ENCODE peak calls at places on chromosomes 3 and 15, in seven cellular contexts. One of them, this sample, is unnamed. For H3K27me3, the result is how much of the 10 kb centered on the place peaks cover.

GRCh38 chr15:64961013-64961412 is 28.7 kb downstream of the SPG21 start:
- DNase-seq in CD4-positive, CD25-positive, alpha-beta regulatory T cell: no peak
- DNase-seq in neural progenitor cell: no peak
- DNase-seq in upper lobe of right lung: no peak
- DNase-seq in uterus: no peak
- DNase-seq in left ventricle myocardium inferior: no peak
- DNase-seq in AG04450: no peak
- DNase-seq in this sample: no peak

GRCh38 chr15:74193905-74194304 is 8.7 kb downstream of the STRA6 start:
- DNase-seq in CD4-positive, CD25-positive, alpha-beta regulatory T cell: no peak
- DNase-seq in AG04450: no peak
- DNase-seq in upper lobe of right lung: no peak
- DNase-seq in uterus: no peak
- DNase-seq in left ventricle myocardium inferior: no peak
- DNase-seq in neural progenitor cell: no peak
- DNase-seq in this sample: no peak

GRCh38 chr3:73094127-73094526 is 32.7 kb downstream of the EBLN2 start:
- DNase-seq in AG04450: no peak
- DNase-seq in uterus: no peak
- DNase-seq in left ventricle myocardium inferior: no peak
- DNase-seq in upper lobe of right lung: no peak
- DNase-seq in CD4-positive, CD25-positive, alpha-beta regulatory T cell: peak
- DNase-seq in neural progenitor cell: no peak
- DNase-seq in this sample: no peak

GRCh38 chr3:481680-482079 is 285.1 kb downstream of the CHL1 start:
- DNase-seq in neural progenitor cell: no peak
- DNase-seq in AG04450: no peak
- DNase-seq in uterus: no peak
- DNase-seq in CD4-positive, CD25-positive, alpha-beta regulatory T cell: no peak
- DNase-seq in left ventricle myocardium inferior: no peak
- DNase-seq in upper lobe of right lung: no peak
- DNase-seq in this sample: no peak

GRCh38 chr15:88629071-88629470 is 7.9 kb downstream of the AEN start:
- DNase-seq in upper lobe of right lung: no peak
- DNase-seq in uterus: no peak
- DNase-seq in left ventricle myocardium inferior: no peak
- DNase-seq in AG04450: no peak
- DNase-seq in CD4-positive, CD25-positive, alpha-beta regulatory T cell: no peak
- DNase-seq in neural progenitor cell: no peak
- DNase-seq in this sample: no peak

GRCh38 chr3:16147226-16147625 is 27.3 kb upstream of the GALNT15 start:
- DNase-seq in upper lobe of right lung: no peak
- DNase-seq in left ventricle myocardium inferior: no peak
- DNase-seq in neural progenitor cell: no peak
- DNase-seq in CD4-positive, CD25-positive, alpha-beta regulatory T cell: peak
- DNase-seq in uterus: no peak
- DNase-seq in AG04450: no peak
- DNase-seq in this sample: no peak

GRCh38 chr3:18369561-18370185 is 55.5 kb downstream of the SATB1 start:
- DNase-seq in AG04450: no peak
- DNase-seq in upper lobe of right lung: no peak
- DNase-seq in neural progenitor cell: no peak
- DNase-seq in left ventricle myocardium inferior: no peak
- DNase-seq in CD4-positive, CD25-positive, alpha-beta regulatory T cell: no peak
- DNase-seq in uterus: no peak
- DNase-seq in this sample: no peak

GRCh38 chr3:112376413-112376812 is 43.5 kb downstream of the CD200 start:
- DNase-seq in left ventricle myocardium inferior: no peak
- DNase-seq in upper lobe of right lung: no peak
- DNase-seq in uterus: no peak
- DNase-seq in CD4-positive, CD25-positive, alpha-beta regulatory T cell: no peak
- DNase-seq in neural progenitor cell: no peak
- DNase-seq in AG04450: no peak
- DNase-seq in this sample: no peak

GRCh38 chr3:116069024-116069423 is 376.3 kb downstream of the LSAMP start:
- DNase-seq in neural progenitor cell: no peak
- DNase-seq in CD4-positive, CD25-positive, alpha-beta regulatory T cell: no peak
- DNase-seq in left ventricle myocardium inferior: no peak
- DNase-seq in upper lobe of right lung: no peak
- DNase-seq in uterus: no peak
- DNase-seq in AG04450: no peak
- DNase-seq in this sample: no peak

GRCh38 chr3:168054447-168054846 is 41.3 kb downstream of the GOLIM4 start:
- DNase-seq in neural progenitor cell: no peak
- DNase-seq in upper lobe of right lung: no peak
- DNase-seq in left ventricle myocardium inferior: no peak
- DNase-seq in uterus: no peak
- DNase-seq in CD4-positive, CD25-positive, alpha-beta regulatory T cell: no peak
- DNase-seq in AG04450: no peak
- DNase-seq in this sample: no peak

GRCh38 chr3:178835033-178835432 is 236.6 kb downstream of the ZMAT3 start:
- DNase-seq in left ventricle myocardium inferior: no peak
- DNase-seq in AG04450: no peak
- DNase-seq in neural progenitor cell: no peak
- DNase-seq in upper lobe of right lung: no peak
- DNase-seq in uterus: no peak
- DNase-seq in CD4-positive, CD25-positive, alpha-beta regulatory T cell: no peak
- DNase-seq in this sample: no peak

GRCh38 chr15:100140527-100141303 is 201.1 kb downstream of the ADAMTS17 start:
- DNase-seq in uterus: no peak
- DNase-seq in upper lobe of right lung: no peak
- DNase-seq in left ventricle myocardium inferior: no peak
- DNase-seq in neural progenitor cell: no peak
- DNase-seq in CD4-positive, CD25-positive, alpha-beta regulatory T cell: no peak
- DNase-seq in AG04450: no peak
- DNase-seq in this sample: no peak

GRCh38 chr3:14546041-14546440 is 5.9 kb upstream of the GRIP2 start:
- DNase-seq in neural progenitor cell: no peak
- DNase-seq in uterus: no peak
- DNase-seq in CD4-positive, CD25-positive, alpha-beta regulatory T cell: no peak
- DNase-seq in AG04450: no peak
- DNase-seq in left ventricle myocardium inferior: no peak
- DNase-seq in upper lobe of right lung: no peak
- DNase-seq in this sample: no peak

GRCh38 chr15:62503451-62503850 is 338.4 kb upstream of the C2CD4B start:
- DNase-seq in uterus: no peak
- DNase-seq in AG04450: no peak
- DNase-seq in upper lobe of right lung: no peak
- DNase-seq in neural progenitor cell: no peak
- DNase-seq in left ventricle myocardium inferior: no peak
- DNase-seq in CD4-positive, CD25-positive, alpha-beta regulatory T cell: no peak
- DNase-seq in this sample: peak

GRCh38 chr3:43194490-43195115 is 88.7 kb upstream of the POMGNT2 start:
- DNase-seq in uterus: no peak
- DNase-seq in neural progenitor cell: no peak
- DNase-seq in AG04450: no peak
- DNase-seq in left ventricle myocardium inferior: no peak
- DNase-seq in CD4-positive, CD25-positive, alpha-beta regulatory T cell: peak
- DNase-seq in upper lobe of right lung: no peak
- DNase-seq in this sample: no peak

GRCh38 chr3:187738400-187739124 is 6.7 kb downstream of the BCL6 start:
- DNase-seq in AG04450: peak
- DNase-seq in uterus: peak
- DNase-seq in neural progenitor cell: peak
- DNase-seq in left ventricle myocardium inferior: peak
- DNase-seq in CD4-positive, CD25-positive, alpha-beta regulatory T cell: peak
- DNase-seq in upper lobe of right lung: peak
- DNase-seq in this sample: peak

GRCh38 chr3:108035751-108036150 is 55.1 kb downstream of the CD47 start:
- DNase-seq in neural progenitor cell: no peak
- DNase-seq in CD4-positive, CD25-positive, alpha-beta regulatory T cell: no peak
- DNase-seq in uterus: no peak
- DNase-seq in upper lobe of right lung: no peak
- DNase-seq in left ventricle myocardium inferior: no peak
- DNase-seq in AG04450: no peak
- DNase-seq in this sample: no peak

GRCh38 chr3:111081008-111081545 is 9.5 kb downstream of the NECTIN3 start:
- DNase-seq in uterus: no peak
- DNase-seq in upper lobe of right lung: no peak
- DNase-seq in left ventricle myocardium inferior: no peak
- DNase-seq in CD4-positive, CD25-positive, alpha-beta regulatory T cell: no peak
- DNase-seq in AG04450: no peak
- DNase-seq in neural progenitor cell: no peak
- DNase-seq in this sample: no peak

GRCh38 chr3:72997421-72997961 is 880 bp downstream of the PPP4R2 start:
- DNase-seq in uterus: no peak
- DNase-seq in left ventricle myocardium inferior: no peak
- DNase-seq in upper lobe of right lung: no peak
- DNase-seq in CD4-positive, CD25-positive, alpha-beta regulatory T cell: peak
- DNase-seq in neural progenitor cell: peak
- DNase-seq in AG04450: no peak
- DNase-seq in this sample: peak

GRCh38 chr15:85583404-85584390 is 203.3 kb downstream of the AKAP13 start:
- DNase-seq in neural progenitor cell: peak
- DNase-seq in left ventricle myocardium inferior: peak
- DNase-seq in AG04450: no peak
- DNase-seq in upper lobe of right lung: peak
- DNase-seq in uterus: no peak
- DNase-seq in CD4-positive, CD25-positive, alpha-beta regulatory T cell: peak
- DNase-seq in this sample: no peak

GRCh38 chr15:99185731-99186130 is 63.6 kb downstream of the TTC23 start:
- DNase-seq in left ventricle myocardium inferior: no peak
- DNase-seq in AG04450: no peak
- DNase-seq in uterus: no peak
- DNase-seq in neural progenitor cell: no peak
- DNase-seq in upper lobe of right lung: no peak
- DNase-seq in CD4-positive, CD25-positive, alpha-beta regulatory T cell: no peak
- DNase-seq in this sample: no peak

GRCh38 chr3:194879126-194879887 is 193.6 kb downstream of the FAM43A start:
- DNase-seq in upper lobe of right lung: no peak
- DNase-seq in left ventricle myocardium inferior: no peak
- DNase-seq in AG04450: no peak
- DNase-seq in neural progenitor cell: no peak
- DNase-seq in uterus: no peak
- DNase-seq in CD4-positive, CD25-positive, alpha-beta regulatory T cell: no peak
- DNase-seq in this sample: no peak

GRCh38 chr15:40841741-40842140 is 2.1 kb upstream of the SPINT1 start:
- DNase-seq in left ventricle myocardium inferior: no peak
- DNase-seq in neural progenitor cell: no peak
- DNase-seq in CD4-positive, CD25-positive, alpha-beta regulatory T cell: no peak
- DNase-seq in AG04450: no peak
- DNase-seq in upper lobe of right lung: no peak
- DNase-seq in uterus: no peak
- DNase-seq in this sample: no peak

GRCh38 chr15:82943176-82943575 is 9.3 kb downstream of the HOMER2 start:
- DNase-seq in AG04450: no peak
- DNase-seq in CD4-positive, CD25-positive, alpha-beta regulatory T cell: no peak
- DNase-seq in uterus: no peak
- DNase-seq in upper lobe of right lung: no peak
- DNase-seq in neural progenitor cell: no peak
- DNase-seq in left ventricle myocardium inferior: no peak
- DNase-seq in this sample: no peak

GRCh38 chr3:12363397-12364195 is 74.7 kb downstream of the PPARG start:
- DNase-seq in CD4-positive, CD25-positive, alpha-beta regulatory T cell: no peak
- DNase-seq in uterus: no peak
- DNase-seq in left ventricle myocardium inferior: no peak
- DNase-seq in neural progenitor cell: no peak
- DNase-seq in AG04450: no peak
- DNase-seq in upper lobe of right lung: no peak
- DNase-seq in this sample: no peak

GRCh38 chr3:127221062-127222035 is 28.4 kb downstream of the PRR23E start:
- DNase-seq in left ventricle myocardium inferior: no peak
- DNase-seq in CD4-positive, CD25-positive, alpha-beta regulatory T cell: no peak
- DNase-seq in neural progenitor cell: no peak
- DNase-seq in uterus: no peak
- DNase-seq in AG04450: no peak
- DNase-seq in upper lobe of right lung: no peak
- DNase-seq in this sample: no peak

GRCh38 chr15:26551473-26551872 is 221.4 kb downstream of the GABRB3 start:
- DNase-seq in upper lobe of right lung: no peak
- DNase-seq in neural progenitor cell: no peak
- DNase-seq in AG04450: no peak
- DNase-seq in left ventricle myocardium inferior: no peak
- DNase-seq in uterus: no peak
- DNase-seq in CD4-positive, CD25-positive, alpha-beta regulatory T cell: no peak
- DNase-seq in this sample: no peak
- H3K4me3 ChIP-seq in upper lobe of right lung: no peak
- H3K4me3 ChIP-seq in neural progenitor cell: no peak
- H3K4me3 ChIP-seq in AG04450: no peak
- H3K4me3 ChIP-seq in left ventricle myocardium inferior: no peak
- H3K4me3 ChIP-seq in uterus: no peak
- H3K4me3 ChIP-seq in CD4-positive, CD25-positive, alpha-beta regulatory T cell: no peak
- H3K4me3 ChIP-seq in this sample: no peak

DNA sequence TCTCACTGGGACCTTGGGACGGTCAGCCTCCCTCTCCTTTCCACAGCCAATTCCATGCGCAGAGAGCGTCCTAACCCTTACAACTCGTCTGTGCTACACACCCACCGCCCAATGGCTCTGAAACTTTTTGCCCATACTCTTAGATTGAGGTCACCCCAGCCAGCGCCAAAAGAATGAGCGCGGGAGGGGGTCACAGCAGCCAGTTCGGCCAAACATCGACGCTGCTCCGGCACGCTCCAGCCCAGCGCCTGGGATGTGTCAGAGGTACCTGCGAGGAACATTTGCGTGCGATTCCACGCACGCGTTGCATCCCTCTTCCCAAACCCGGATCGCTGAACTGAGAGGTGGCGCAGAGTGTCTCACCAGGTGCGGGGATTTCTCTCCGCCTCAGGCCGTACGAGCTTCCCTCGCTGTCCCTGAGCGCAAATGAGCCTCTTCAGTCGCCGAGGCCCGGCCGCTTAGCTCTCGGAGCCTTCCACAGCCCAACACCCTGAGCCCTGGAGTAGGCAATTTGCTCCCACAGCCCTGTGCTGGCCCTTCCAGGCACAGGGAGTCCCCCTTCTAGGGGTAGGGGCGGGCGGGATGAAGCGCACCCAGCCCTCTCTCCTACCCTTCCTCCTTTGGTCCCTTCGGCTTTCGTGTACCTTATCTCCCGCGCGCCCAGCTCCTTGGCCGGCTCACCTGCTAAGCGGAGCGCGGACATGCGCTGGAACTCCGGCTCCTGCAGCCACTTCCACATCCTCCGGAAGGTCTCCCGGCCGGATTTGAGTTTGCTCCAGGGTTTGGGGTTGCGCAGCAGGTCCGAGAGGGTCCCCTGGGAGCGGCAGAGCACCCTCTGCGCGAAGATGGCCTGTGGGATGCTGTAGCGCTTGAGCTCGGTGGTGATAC is 1.8 kb downstream of the ONECUT1 start:
- DNase-seq in left ventricle myocardium inferior: no peak
- DNase-seq in upper lobe of right lung: no peak
- DNase-seq in CD4-positive, CD25-positive, alpha-beta regulatory T cell: no peak
- DNase-seq in uterus: no peak
- DNase-seq in neural progenitor cell: peak
- DNase-seq in AG04450: no peak
- DNase-seq in this sample: no peak
- H3K27me3 ChIP-seq in left ventricle myocardium inferior: half or more
- H3K27me3 ChIP-seq in upper lobe of right lung: half or more
- H3K27me3 ChIP-seq in CD4-positive, CD25-positive, alpha-beta regulatory T cell: under half
- H3K27me3 ChIP-seq in uterus: under half
- H3K27me3 ChIP-seq in neural progenitor cell: half or more
- H3K27me3 ChIP-seq in AG04450: half or more
- H3K27me3 ChIP-seq in this sample: half or more

GRCh38 chr3:135490219-135490618 is 475.3 kb upstream of the PPP2R3A start:
- DNase-seq in CD4-positive, CD25-positive, alpha-beta regulatory T cell: no peak
- DNase-seq in left ventricle myocardium inferior: no peak
- DNase-seq in upper lobe of right lung: no peak
- DNase-seq in neural progenitor cell: no peak
- DNase-seq in AG04450: no peak
- DNase-seq in uterus: no peak
- DNase-seq in this sample: no peak
- H3K27ac ChIP-seq in CD4-positive, CD25-positive, alpha-beta regulatory T cell: no peak
- H3K27ac ChIP-seq in left ventricle myocardium inferior: no peak
- H3K27ac ChIP-seq in upper lobe of right lung: no peak
- H3K27ac ChIP-seq in neural progenitor cell: no peak
- H3K27ac ChIP-seq in AG04450: no peak
- H3K27ac ChIP-seq in uterus: no peak
- H3K27ac ChIP-seq in this sample: no peak

GRCh38 chr15:79076661-79077060 is 13.9 kb downstream of the RASGRF1 start:
- DNase-seq in neural progenitor cell: no peak
- DNase-seq in upper lobe of right lung: peak
- DNase-seq in left ventricle myocardium inferior: no peak
- DNase-seq in CD4-positive, CD25-positive, alpha-beta regulatory T cell: no peak
- DNase-seq in AG04450: no peak
- DNase-seq in uterus: no peak
- DNase-seq in this sample: no peak
- H3K4me3 ChIP-seq in neural progenitor cell: no peak
- H3K4me3 ChIP-seq in upper lobe of right lung: no peak
- H3K4me3 ChIP-seq in left ventricle myocardium inferior: no peak
- H3K4me3 ChIP-seq in CD4-positive, CD25-positive, alpha-beta regulatory T cell: no peak
- H3K4me3 ChIP-seq in AG04450: no peak
- H3K4me3 ChIP-seq in uterus: no peak
- H3K4me3 ChIP-seq in this sample: no peak